ENCODE peak calls at places on chromosomes 7 and 10, in eight cellular contexts. One of them, this sample, is unnamed.

GRCh38 chr7:73978681-73979563 is 49.1 kb upstream of the ELN start:
- DNase-seq in NCI-H774: peak
- DNase-seq in endothelial cell: peak
- DNase-seq in stimulated activated CD4-positive, alpha-beta T cell treated with anti-CD3 and anti-CD28 coated beads, Interleukin-15, amount 100 ng/mL, for 1 hour: no peak
- DNase-seq in NCI-H1694 treated with DMSO at 0.1 percent for 48 hours: peak
- DNase-seq in spleen: peak
- DNase-seq in posterior cingulate gyrus: no peak
- DNase-seq in iris pigment epithelial cell: peak
- DNase-seq in this sample: peak

GRCh38 chr10:45602082-45602730 is 70.4 kb downstream of the ZFAND4 start:
- DNase-seq in posterior cingulate gyrus: no peak
- DNase-seq in endothelial cell: no peak
- DNase-seq in spleen: no peak
- DNase-seq in NCI-H1694 treated with DMSO at 0.1 percent for 48 hours: no peak
- DNase-seq in stimulated activated CD4-positive, alpha-beta T cell treated with anti-CD3 and anti-CD28 coated beads, Interleukin-15, amount 100 ng/mL, for 1 hour: no peak
- DNase-seq in NCI-H774: no peak
- DNase-seq in iris pigment epithelial cell: peak
- DNase-seq in this sample: no peak

GRCh38 chr10:6769704-6770417 is 189.8 kb upstream of the PRKCQ start:
- DNase-seq in NCI-H1694 treated with DMSO at 0.1 percent for 48 hours: no peak
- DNase-seq in iris pigment epithelial cell: no peak
- DNase-seq in stimulated activated CD4-positive, alpha-beta T cell treated with anti-CD3 and anti-CD28 coated beads, Interleukin-15, amount 100 ng/mL, for 1 hour: no peak
- DNase-seq in endothelial cell: no peak
- DNase-seq in spleen: no peak
- DNase-seq in posterior cingulate gyrus: no peak
- DNase-seq in NCI-H774: no peak
- DNase-seq in this sample: no peak

GRCh38 chr10:103763374-103764202 is 91.8 kb downstream of the SH3PXD2A start:
- DNase-seq in stimulated activated CD4-positive, alpha-beta T cell treated with anti-CD3 and anti-CD28 coated beads, Interleukin-15, amount 100 ng/mL, for 1 hour: no peak
- DNase-seq in endothelial cell: no peak
- DNase-seq in iris pigment epithelial cell: peak
- DNase-seq in NCI-H1694 treated with DMSO at 0.1 percent for 48 hours: no peak
- DNase-seq in posterior cingulate gyrus: no peak
- DNase-seq in spleen: no peak
- DNase-seq in NCI-H774: no peak
- DNase-seq in this sample: no peak

GRCh38 chr10:1402016-1402820 is 335.1 kb downstream of the ADARB2 start:
- DNase-seq in NCI-H774: no peak
- DNase-seq in stimulated activated CD4-positive, alpha-beta T cell treated with anti-CD3 and anti-CD28 coated beads, Interleukin-15, amount 100 ng/mL, for 1 hour: no peak
- DNase-seq in iris pigment epithelial cell: no peak
- DNase-seq in NCI-H1694 treated with DMSO at 0.1 percent for 48 hours: no peak
- DNase-seq in endothelial cell: peak
- DNase-seq in spleen: no peak
- DNase-seq in posterior cingulate gyrus: no peak
- DNase-seq in this sample: no peak

GRCh38 chr10:13458107-13458761 is 70.6 kb downstream of the BEND7 start:
- DNase-seq in stimulated activated CD4-positive, alpha-beta T cell treated with anti-CD3 and anti-CD28 coated beads, Interleukin-15, amount 100 ng/mL, for 1 hour: no peak
- DNase-seq in NCI-H774: no peak
- DNase-seq in posterior cingulate gyrus: no peak
- DNase-seq in spleen: no peak
- DNase-seq in iris pigment epithelial cell: peak
- DNase-seq in NCI-H1694 treated with DMSO at 0.1 percent for 48 hours: no peak
- DNase-seq in endothelial cell: no peak
- DNase-seq in this sample: no peak

GRCh38 chr7:25369794-25370193 is 141.5 kb upstream of the NPVF start:
- DNase-seq in NCI-H774: no peak
- DNase-seq in iris pigment epithelial cell: no peak
- DNase-seq in endothelial cell: no peak
- DNase-seq in stimulated activated CD4-positive, alpha-beta T cell treated with anti-CD3 and anti-CD28 coated beads, Interleukin-15, amount 100 ng/mL, for 1 hour: no peak
- DNase-seq in spleen: no peak
- DNase-seq in NCI-H1694 treated with DMSO at 0.1 percent for 48 hours: no peak
- DNase-seq in posterior cingulate gyrus: no peak
- DNase-seq in this sample: peak

GRCh38 chr10:29657719-29658274 is 23.0 kb upstream of the SVIL start:
- DNase-seq in spleen: no peak
- DNase-seq in iris pigment epithelial cell: no peak
- DNase-seq in NCI-H774: peak
- DNase-seq in NCI-H1694 treated with DMSO at 0.1 percent for 48 hours: no peak
- DNase-seq in posterior cingulate gyrus: no peak
- DNase-seq in stimulated activated CD4-positive, alpha-beta T cell treated with anti-CD3 and anti-CD28 coated beads, Interleukin-15, amount 100 ng/mL, for 1 hour: no peak
- DNase-seq in endothelial cell: no peak
- DNase-seq in this sample: no peak

GRCh38 chr10:60646966-60647796 is 131.1 kb upstream of the CDK1 start:
- DNase-seq in iris pigment epithelial cell: peak
- DNase-seq in NCI-H774: peak
- DNase-seq in spleen: no peak
- DNase-seq in endothelial cell: peak
- DNase-seq in posterior cingulate gyrus: peak
- DNase-seq in stimulated activated CD4-positive, alpha-beta T cell treated with anti-CD3 and anti-CD28 coated beads, Interleukin-15, amount 100 ng/mL, for 1 hour: no peak
- DNase-seq in NCI-H1694 treated with DMSO at 0.1 percent for 48 hours: peak
- DNase-seq in this sample: peak

GRCh38 chr7:11193131-11193867 is 219.6 kb downstream of the PHF14 start:
- DNase-seq in iris pigment epithelial cell: peak
- DNase-seq in endothelial cell: peak
- DNase-seq in NCI-H774: peak
- DNase-seq in posterior cingulate gyrus: peak
- DNase-seq in NCI-H1694 treated with DMSO at 0.1 percent for 48 hours: no peak
- DNase-seq in spleen: no peak
- DNase-seq in stimulated activated CD4-positive, alpha-beta T cell treated with anti-CD3 and anti-CD28 coated beads, Interleukin-15, amount 100 ng/mL, for 1 hour: no peak
- DNase-seq in this sample: no peak

GRCh38 chr10:86556933-86557649 is 35.5 kb upstream of the WAPL start:
- DNase-seq in endothelial cell: no peak
- DNase-seq in iris pigment epithelial cell: no peak
- DNase-seq in posterior cingulate gyrus: no peak
- DNase-seq in stimulated activated CD4-positive, alpha-beta T cell treated with anti-CD3 and anti-CD28 coated beads, Interleukin-15, amount 100 ng/mL, for 1 hour: no peak
- DNase-seq in NCI-H774: peak
- DNase-seq in spleen: no peak
- DNase-seq in NCI-H1694 treated with DMSO at 0.1 percent for 48 hours: no peak
- DNase-seq in this sample: no peak

GRCh38 chr7:157689269-157690057 is 352.7 kb downstream of the DNAJB6 start:
- DNase-seq in stimulated activated CD4-positive, alpha-beta T cell treated with anti-CD3 and anti-CD28 coated beads, Interleukin-15, amount 100 ng/mL, for 1 hour: no peak
- DNase-seq in NCI-H1694 treated with DMSO at 0.1 percent for 48 hours: no peak
- DNase-seq in spleen: peak
- DNase-seq in NCI-H774: no peak
- DNase-seq in posterior cingulate gyrus: no peak
- DNase-seq in endothelial cell: no peak
- DNase-seq in iris pigment epithelial cell: no peak
- DNase-seq in this sample: no peak

GRCh38 chr7:104553074-104553473 is 224.7 kb downstream of the LHFPL3 start:
- DNase-seq in NCI-H774: no peak
- DNase-seq in spleen: no peak
- DNase-seq in iris pigment epithelial cell: peak
- DNase-seq in NCI-H1694 treated with DMSO at 0.1 percent for 48 hours: no peak
- DNase-seq in stimulated activated CD4-positive, alpha-beta T cell treated with anti-CD3 and anti-CD28 coated beads, Interleukin-15, amount 100 ng/mL, for 1 hour: no peak
- DNase-seq in posterior cingulate gyrus: no peak
- DNase-seq in endothelial cell: no peak
- DNase-seq in this sample: no peak

GRCh38 chr10:101848894-101849351 is 5.3 kb upstream of the KCNIP2 start:
- DNase-seq in stimulated activated CD4-positive, alpha-beta T cell treated with anti-CD3 and anti-CD28 coated beads, Interleukin-15, amount 100 ng/mL, for 1 hour: no peak
- DNase-seq in iris pigment epithelial cell: peak
- DNase-seq in spleen: no peak
- DNase-seq in endothelial cell: no peak
- DNase-seq in posterior cingulate gyrus: no peak
- DNase-seq in NCI-H774: no peak
- DNase-seq in NCI-H1694 treated with DMSO at 0.1 percent for 48 hours: no peak
- DNase-seq in this sample: no peak

GRCh38 chr10:68251146-68251545 is 19.2 kb upstream of the ATOH7 start:
- DNase-seq in posterior cingulate gyrus: no peak
- DNase-seq in iris pigment epithelial cell: no peak
- DNase-seq in NCI-H1694 treated with DMSO at 0.1 percent for 48 hours: no peak
- DNase-seq in endothelial cell: no peak
- DNase-seq in NCI-H774: no peak
- DNase-seq in stimulated activated CD4-positive, alpha-beta T cell treated with anti-CD3 and anti-CD28 coated beads, Interleukin-15, amount 100 ng/mL, for 1 hour: no peak
- DNase-seq in spleen: no peak
- DNase-seq in this sample: no peak

GRCh38 chr10:58137813-58138212 is 129.9 kb downstream of the IPMK start:
- DNase-seq in posterior cingulate gyrus: no peak
- DNase-seq in endothelial cell: no peak
- DNase-seq in NCI-H1694 treated with DMSO at 0.1 percent for 48 hours: no peak
- DNase-seq in iris pigment epithelial cell: no peak
- DNase-seq in NCI-H774: peak
- DNase-seq in stimulated activated CD4-positive, alpha-beta T cell treated with anti-CD3 and anti-CD28 coated beads, Interleukin-15, amount 100 ng/mL, for 1 hour: no peak
- DNase-seq in spleen: no peak
- DNase-seq in this sample: peak

GRCh38 chr7:98211221-98211675 is at the start of gene BHLHA15:
- DNase-seq in spleen: peak
- DNase-seq in NCI-H1694 treated with DMSO at 0.1 percent for 48 hours: no peak
- DNase-seq in iris pigment epithelial cell: no peak
- DNase-seq in stimulated activated CD4-positive, alpha-beta T cell treated with anti-CD3 and anti-CD28 coated beads, Interleukin-15, amount 100 ng/mL, for 1 hour: peak
- DNase-seq in NCI-H774: peak
- DNase-seq in endothelial cell: peak
- DNase-seq in posterior cingulate gyrus: no peak
- DNase-seq in this sample: no peak

GRCh38 chr10:36256905-36257304 is 614.8 kb upstream of the FZD8 start:
- DNase-seq in iris pigment epithelial cell: peak
- DNase-seq in stimulated activated CD4-positive, alpha-beta T cell treated with anti-CD3 and anti-CD28 coated beads, Interleukin-15, amount 100 ng/mL, for 1 hour: no peak
- DNase-seq in spleen: no peak
- DNase-seq in endothelial cell: no peak
- DNase-seq in NCI-H1694 treated with DMSO at 0.1 percent for 48 hours: no peak
- DNase-seq in NCI-H774: no peak
- DNase-seq in posterior cingulate gyrus: no peak
- DNase-seq in this sample: no peak

GRCh38 chr7:55521543-55522267 is 50.6 kb downstream of the VOPP1 start:
- DNase-seq in NCI-H1694 treated with DMSO at 0.1 percent for 48 hours: no peak
- DNase-seq in spleen: no peak
- DNase-seq in stimulated activated CD4-positive, alpha-beta T cell treated with anti-CD3 and anti-CD28 coated beads, Interleukin-15, amount 100 ng/mL, for 1 hour: no peak
- DNase-seq in endothelial cell: no peak
- DNase-seq in NCI-H774: no peak
- DNase-seq in iris pigment epithelial cell: no peak
- DNase-seq in posterior cingulate gyrus: no peak
- DNase-seq in this sample: no peak

GRCh38 chr10:131819241-131820072 is 81.4 kb upstream of the PPP2R2D start:
- DNase-seq in endothelial cell: no peak
- DNase-seq in spleen: no peak
- DNase-seq in NCI-H1694 treated with DMSO at 0.1 percent for 48 hours: no peak
- DNase-seq in posterior cingulate gyrus: no peak
- DNase-seq in NCI-H774: no peak
- DNase-seq in stimulated activated CD4-positive, alpha-beta T cell treated with anti-CD3 and anti-CD28 coated beads, Interleukin-15, amount 100 ng/mL, for 1 hour: no peak
- DNase-seq in iris pigment epithelial cell: no peak
- DNase-seq in this sample: no peak

GRCh38 chr7:141992154-141992553 is 3.5 kb upstream of the MGAM start:
- DNase-seq in posterior cingulate gyrus: no peak
- DNase-seq in endothelial cell: no peak
- DNase-seq in stimulated activated CD4-positive, alpha-beta T cell treated with anti-CD3 and anti-CD28 coated beads, Interleukin-15, amount 100 ng/mL, for 1 hour: no peak
- DNase-seq in iris pigment epithelial cell: no peak
- DNase-seq in spleen: no peak
- DNase-seq in NCI-H1694 treated with DMSO at 0.1 percent for 48 hours: no peak
- DNase-seq in NCI-H774: no peak
- DNase-seq in this sample: no peak

GRCh38 chr10:34343764-34344163 is 471.3 kb downstream of the PARD3 start:
- DNase-seq in endothelial cell: no peak
- DNase-seq in iris pigment epithelial cell: peak
- DNase-seq in NCI-H774: no peak
- DNase-seq in NCI-H1694 treated with DMSO at 0.1 percent for 48 hours: no peak
- DNase-seq in spleen: no peak
- DNase-seq in stimulated activated CD4-positive, alpha-beta T cell treated with anti-CD3 and anti-CD28 coated beads, Interleukin-15, amount 100 ng/mL, for 1 hour: no peak
- DNase-seq in posterior cingulate gyrus: no peak
- DNase-seq in this sample: no peak

GRCh38 chr10:24451325-24451820 is 242.4 kb downstream of the KIAA1217 start:
- DNase-seq in stimulated activated CD4-positive, alpha-beta T cell treated with anti-CD3 and anti-CD28 coated beads, Interleukin-15, amount 100 ng/mL, for 1 hour: no peak
- DNase-seq in posterior cingulate gyrus: no peak
- DNase-seq in iris pigment epithelial cell: no peak
- DNase-seq in endothelial cell: no peak
- DNase-seq in NCI-H774: no peak
- DNase-seq in spleen: no peak
- DNase-seq in NCI-H1694 treated with DMSO at 0.1 percent for 48 hours: no peak
- DNase-seq in this sample: no peak

GRCh38 chr7:434891-435486 is 84.7 kb downstream of the PDGFA start:
- DNase-seq in iris pigment epithelial cell: no peak
- DNase-seq in stimulated activated CD4-positive, alpha-beta T cell treated with anti-CD3 and anti-CD28 coated beads, Interleukin-15, amount 100 ng/mL, for 1 hour: no peak
- DNase-seq in NCI-H774: no peak
- DNase-seq in NCI-H1694 treated with DMSO at 0.1 percent for 48 hours: no peak
- DNase-seq in spleen: no peak
- DNase-seq in endothelial cell: no peak
- DNase-seq in posterior cingulate gyrus: no peak
- DNase-seq in this sample: no peak

GRCh38 chr7:96322847-96323461 is 1.1 kb upstream of the SLC25A13 start:
- DNase-seq in endothelial cell: no peak
- DNase-seq in NCI-H774: no peak
- DNase-seq in NCI-H1694 treated with DMSO at 0.1 percent for 48 hours: no peak
- DNase-seq in stimulated activated CD4-positive, alpha-beta T cell treated with anti-CD3 and anti-CD28 coated beads, Interleukin-15, amount 100 ng/mL, for 1 hour: no peak
- DNase-seq in iris pigment epithelial cell: no peak
- DNase-seq in spleen: no peak
- DNase-seq in posterior cingulate gyrus: no peak
- DNase-seq in this sample: no peak

GRCh38 chr7:147432068-147432467 is 1158.5 kb upstream of the C7orf33 start:
- DNase-seq in endothelial cell: peak
- DNase-seq in posterior cingulate gyrus: peak
- DNase-seq in stimulated activated CD4-positive, alpha-beta T cell treated with anti-CD3 and anti-CD28 coated beads, Interleukin-15, amount 100 ng/mL, for 1 hour: no peak
- DNase-seq in iris pigment epithelial cell: peak
- DNase-seq in spleen: no peak
- DNase-seq in NCI-H1694 treated with DMSO at 0.1 percent for 48 hours: peak
- DNase-seq in NCI-H774: no peak
- DNase-seq in this sample: no peak

GRCh38 chr10:98248018-98248417 is 20.0 kb downstream of the LOXL4 start:
- DNase-seq in NCI-H1694 treated with DMSO at 0.1 percent for 48 hours: no peak
- DNase-seq in iris pigment epithelial cell: no peak
- DNase-seq in NCI-H774: no peak
- DNase-seq in posterior cingulate gyrus: no peak
- DNase-seq in spleen: no peak
- DNase-seq in endothelial cell: no peak
- DNase-seq in stimulated activated CD4-positive, alpha-beta T cell treated with anti-CD3 and anti-CD28 coated beads, Interleukin-15, amount 100 ng/mL, for 1 hour: no peak
- DNase-seq in this sample: no peak